ENCODE peak calls at places on chromosomes 2 and 18, in six cellular contexts. S is HS-5; X is fibroblast of the aortic adventitia; R is stimulated activated CD4-positive, alpha-beta T cell treated with anti-CD3 and anti-CD28 coated beads, TNF-alpha, amount 100 ng/mL, for 24 hours; O is spleen; B is activated CD8-positive, alpha-beta memory T cell treated with anti-CD3 and anti-CD28 coated beads for 1 hour. Z is an unnamed sample.

GRCh38 chr2:207231962-207232361 is 66.2 kb upstream of the KLF7 start:
- DNase-seq in S (no peak), X (no peak), R (no peak), O (no peak), B (no peak), Z (no peak)

GRCh38 chr2:226478121-226478809 is 321.4 kb downstream of the IRS1 start:
- DNase-seq in S (peak), X (peak), R (no peak), O (no peak), B (no peak), Z (no peak)

GRCh38 chr18:77119851-77120491 is 12.6 kb downstream of the MBP start:
- DNase-seq in S (no peak), X (no peak), R (no peak), O (no peak), B (no peak), Z (no peak)

GRCh38 chr2:164903214-164903613 is 52.1 kb downstream of the SLC38A11 start:
- DNase-seq in S (no peak), X (peak), R (no peak), O (no peak), B (no peak), Z (no peak)

GRCh38 chr18:23321996-23322395 is 131.1 kb upstream of the RIOK3 start:
- DNase-seq in S (no peak), X (no peak), R (no peak), O (no peak), B (no peak), Z (no peak)

GRCh38 chr2:240398711-240399267 is 36.7 kb upstream of the GPC1 start:
- DNase-seq in S (no peak), X (no peak), R (no peak), O (peak), B (no peak), Z (no peak)

GRCh38 chr2:59701271-59701994 is 852.0 kb downstream of the BCL11A start:
- DNase-seq in S (no peak), X (no peak), R (no peak), O (no peak), B (no peak), Z (no peak)

GRCh38 chr2:190169221-190170072 is 106.9 kb upstream of the MSTN start:
- DNase-seq in S (no peak), X (no peak), R (no peak), O (no peak), B (no peak), Z (no peak)

GRCh38 chr2:189217546-189217945 is 38.0 kb upstream of the COL5A2 start:
- DNase-seq in S (no peak), X (peak), R (no peak), O (no peak), B (no peak), Z (no peak)

GRCh38 chr18:28164772-28165483 is 12.0 kb downstream of the CDH2 start:
- DNase-seq in S (no peak), X (no peak), R (no peak), O (no peak), B (no peak), Z (no peak)

GRCh38 chr2:174846941-174847938 is 83.0 kb upstream of the CHRNA1 start:
- DNase-seq in S (peak), X (peak), R (no peak), O (no peak), B (no peak), Z (no peak)

GRCh38 chr2:207630491-207630890 is 5.3 kb upstream of the METTL21A start:
- DNase-seq in S (no peak), X (no peak), R (no peak), O (no peak), B (no peak), Z (no peak)

GRCh38 chr2:212797484-212798205 is 259.0 kb upstream of the ERBB4 start:
- DNase-seq in S (no peak), X (peak), R (no peak), O (no peak), B (no peak), Z (no peak)

GRCh38 chr2:14516844-14517243 is 115.7 kb upstream of the LRATD1 start:
- DNase-seq in S (peak), X (peak), R (no peak), O (no peak), B (no peak), Z (no peak)

GRCh38 chr2:230266654-230267053 is 41.1 kb downstream of the SP140 start:
- DNase-seq in S (no peak), X (peak), R (no peak), O (no peak), B (no peak), Z (no peak)

GRCh38 chr2:226475650-226476049 is 324.0 kb downstream of the IRS1 start:
- DNase-seq in S (peak), X (peak), R (no peak), O (no peak), B (no peak), Z (no peak)

GRCh38 chr2:98870516-98871158 is 65.4 kb downstream of the CRACDL start:
- DNase-seq in S (no peak), X (no peak), R (no peak), O (no peak), B (no peak), Z (no peak)

GRCh38 chr2:37232131-37232933 is 874 bp downstream of the NDUFAF7 start:
- DNase-seq in S (peak), X (peak), R (no peak), O (peak), B (no peak), Z (no peak)

GRCh38 chr2:19358242-19359020 is at the start of gene OSR1:
- DNase-seq in S (peak), X (peak), R (no peak), O (peak), B (no peak), Z (no peak)

GRCh38 chr2:7044253-7045250 is 127.3 kb downstream of the RNF144A start:
- DNase-seq in S (peak), X (peak), R (peak), O (peak), B (peak), Z (peak)

GRCh38 chr2:108630567-108631405 is 88.5 kb upstream of the RANBP2 start:
- DNase-seq in S (no peak), X (no peak), R (no peak), O (no peak), B (no peak), Z (no peak)

GRCh38 chr2:124915567-124915966 is 890.5 kb downstream of the CNTNAP5 start:
- DNase-seq in S (no peak), X (no peak), R (no peak), O (no peak), B (no peak), Z (no peak)

GRCh38 chr18:28138816-28139215 is 38.1 kb downstream of the CDH2 start:
- DNase-seq in S (no peak), X (no peak), R (no peak), O (no peak), B (no peak), Z (no peak)

GRCh38 chr18:63783394-63783793 is 8.2 kb downstream of the SERPINB7 start:
- DNase-seq in S (no peak), X (no peak), R (no peak), O (no peak), B (no peak), Z (no peak)

GRCh38 chr18:49076767-49077166 is 126.0 kb upstream of the SMAD7 start:
- DNase-seq in S (no peak), X (no peak), R (no peak), O (no peak), B (no peak), Z (no peak)

GRCh38 chr2:215435261-215435808 is 533 bp downstream of the FN1 start:
- DNase-seq in S (no peak), X (peak), R (no peak), O (peak), B (no peak), Z (no peak)

GRCh38 chr2:109126501-109126860 is 2.5 kb upstream of the SH3RF3 start:
- DNase-seq in S (no peak), X (peak), R (no peak), O (no peak), B (no peak), Z (peak)

GRCh38 chr2:23478087-23478932 is 93.3 kb downstream of the KLHL29 start:
- DNase-seq in S (no peak), X (no peak), R (no peak), O (no peak), B (no peak), Z (no peak)

GRCh38 chr18:75088622-75089211 is 120.2 kb downstream of the PTGR3 start:
- DNase-seq in S (no peak), X (no peak), R (no peak), O (no peak), B (no peak), Z (no peak)

GRCh38 chr2:1510184-1510583 is 96.9 kb downstream of the TPO start:
- DNase-seq in S (no peak), X (no peak), R (no peak), O (no peak), B (no peak), Z (no peak)

GRCh38 chr2:205775091-205775876 is 93.0 kb downstream of the NRP2 start:
- DNase-seq in S (no peak), X (peak), R (no peak), O (no peak), B (no peak), Z (no peak)

GRCh38 chr2:201933792-201934229 is 99.8 kb upstream of the FZD7 start:
- DNase-seq in S (no peak), X (no peak), R (no peak), O (no peak), B (no peak), Z (no peak)

GRCh38 chr18:67386028-67386427 is 130.5 kb downstream of the DSEL start:
- DNase-seq in S (no peak), X (peak), R (no peak), O (no peak), B (no peak), Z (no peak)

GRCh38 chr2:95022309-95023221 is 2.9 kb upstream of the MAL start:
- DNase-seq in S (peak), X (peak), R (peak), O (peak), B (peak), Z (peak)

GRCh38 chr2:117980783-117981676 is 32.8 kb downstream of the CCDC93 start:
- DNase-seq in S (peak), X (peak), R (no peak), O (peak), B (no peak), Z (no peak)

GRCh38 chr2:47559079-47559684 is 156.2 kb downstream of the MSH2 start:
- DNase-seq in S (no peak), X (peak), R (no peak), O (no peak), B (no peak), Z (peak)

GRCh38 chr2:45214550-45214949 is 205.3 kb upstream of the SIX2 start:
- DNase-seq in S (no peak), X (no peak), R (no peak), O (no peak), B (no peak), Z (no peak)

Z was measured in DND-41.